ENCODE peak calls at places on chromosomes 7 and 10, in seven cellular contexts. S, V, O, I, P, B and Q are unnamed samples.

GRCh38 chr7:73882060-73882428 is 21.1 kb downstream of the TMEM270 start:
- DNase-seq in S (no peak), V (no peak), O (no peak), I (no peak), P (no peak), B (no peak), Q (no peak)

GRCh38 chr10:117168729-117169128 is 28.6 kb upstream of the KCNK18 start:
- DNase-seq in S (no peak), V (no peak), O (no peak), I (no peak), P (no peak), B (no peak), Q (no peak)

GRCh38 chr7:28685660-28686417 is 272.3 kb downstream of the TRIL start:
- DNase-seq in S (peak; percentile 99), V (no peak), O (peak; percentile 63), I (peak; percentile 93), P (no peak), B (peak; percentile 98), Q (no peak)

GRCh38 chr10:29649561-29650551 is 15.1 kb upstream of the SVIL start:
- DNase-seq in S (peak; percentile 90), V (no peak), O (no peak), I (no peak), P (no peak), B (no peak), Q (no peak)

GRCh38 chr7:18960735-18961134 is 156.7 kb downstream of the TWIST1 start:
- DNase-seq in S (no peak), V (no peak), O (no peak), I (no peak), P (no peak), B (no peak), Q (no peak)

GRCh38 chr7:48742046-48742445 is 182.3 kb upstream of the CDC14C start:
- DNase-seq in S (no peak), V (no peak), O (peak; percentile 81), I (no peak), P (no peak), B (no peak), Q (no peak)

GRCh38 chr10:75276029-75276872 is 40.5 kb upstream of the COMTD1 start:
- DNase-seq in S (no peak), V (no peak), O (no peak), I (no peak), P (no peak), B (no peak), Q (no peak)

GRCh38 chr10:115921795-115922194 is 351.2 kb downstream of the GFRA1 start:
- DNase-seq in S (peak; percentile 70), V (no peak), O (no peak), I (no peak), P (no peak), B (no peak), Q (no peak)

GRCh38 chr7:100418930-100419659 is 9.4 kb downstream of the ZCWPW1 start:
- DNase-seq in S (no peak), V (no peak), O (no peak), I (no peak), P (no peak), B (no peak), Q (no peak)

GRCh38 chr10:31582365-31583052 is 263.5 kb downstream of the ZEB1 start:
- DNase-seq in S (peak; percentile 39), V (no peak), O (no peak), I (no peak), P (no peak), B (no peak), Q (no peak)

GRCh38 chr7:79598351-79598750 is 144.9 kb upstream of the MAGI2 start:
- DNase-seq in S (no peak), V (no peak), O (peak; percentile 45), I (no peak), P (no peak), B (no peak), Q (no peak)

GRCh38 chr10:29843143-29843542 is 208.4 kb upstream of the SVIL start:
- DNase-seq in S (no peak), V (no peak), O (no peak), I (no peak), P (no peak), B (no peak), Q (no peak)

GRCh38 chr10:76432274-76433012 is 1001.0 kb downstream of the LRMDA start:
- DNase-seq in S (peak; percentile 56), V (no peak), O (no peak), I (no peak), P (no peak), B (no peak), Q (no peak)

GRCh38 chr10:123139521-123140163 is 3.9 kb downstream of the HMX3 start:
- DNase-seq in S (peak; percentile 33), V (no peak), O (no peak), I (no peak), P (no peak), B (no peak), Q (no peak)

GRCh38 chr7:90163534-90163933 is 9.3 kb downstream of the STEAP1 start:
- DNase-seq in S (no peak), V (no peak), O (no peak), I (no peak), P (no peak), B (no peak), Q (no peak)

GRCh38 chr7:66206116-66206908 is 1.2 kb downstream of the TPST1 start:
- DNase-seq in S (no peak), V (no peak), O (no peak), I (no peak), P (no peak), B (no peak), Q (no peak)

GRCh38 chr7:84970683-84971082 is 216.2 kb downstream of the SEMA3D start:
- DNase-seq in S (no peak), V (no peak), O (no peak), I (no peak), P (no peak), B (no peak), Q (no peak)

GRCh38 chr7:2440608-2441245 is 35.5 kb downstream of the GRIFIN start:
- DNase-seq in S (no peak), V (no peak), O (no peak), I (no peak), P (no peak), B (no peak), Q (no peak)

GRCh38 chr10:31242902-31243301 is 76.1 kb upstream of the ZEB1 start:
- DNase-seq in S (peak; percentile 93), V (peak; percentile 84), O (no peak), I (no peak), P (peak; percentile 2), B (peak; percentile 88), Q (peak; percentile 5)

GRCh38 chr7:39613577-39613976 is 9.8 kb upstream of the RALA start:
- DNase-seq in S (peak; percentile 68), V (no peak), O (no peak), I (no peak), P (no peak), B (peak; percentile 57), Q (no peak)

GRCh38 chr10:99484626-99485581 is 47.8 kb upstream of the NKX2-3 start:
- DNase-seq in S (no peak), V (no peak), O (no peak), I (no peak), P (no peak), B (no peak), Q (no peak)

GRCh38 chr10:818010-818409 is 113.5 kb downstream of the LARP4B start:
- DNase-seq in S (peak; percentile 42), V (no peak), O (no peak), I (no peak), P (no peak), B (no peak), Q (no peak)

GRCh38 chr10:27372095-27372494 is 131.5 kb upstream of the ACBD5 start:
- DNase-seq in S (no peak), V (no peak), O (no peak), I (no peak), P (no peak), B (no peak), Q (no peak)

GRCh38 chr7:53596230-53596629 is 560.8 kb downstream of the POM121L12 start:
- DNase-seq in S (peak; percentile 19), V (no peak), O (no peak), I (no peak), P (no peak), B (no peak), Q (no peak)

GRCh38 chr10:43931308-43931930 is 282.7 kb upstream of the ZNF32 start:
- DNase-seq in S (peak; percentile 71), V (no peak), O (no peak), I (no peak), P (no peak), B (peak; percentile 37), Q (no peak)

GRCh38 chr10:122407375-122408125 is 33.0 kb downstream of the PLEKHA1 start:
- DNase-seq in S (no peak), V (peak; percentile 79), O (no peak), I (peak; percentile 21), P (no peak), B (peak; percentile 24), Q (peak; percentile 40)

GRCh38 chr10:66783296-66783695 is 142.5 kb upstream of the LRRTM3 start:
- DNase-seq in S (peak; percentile 67), V (no peak), O (no peak), I (no peak), P (no peak), B (peak; percentile 49), Q (no peak)

GRCh38 chr10:90857635-90858488 is at the start of gene HTR7:
- DNase-seq in S (peak; percentile 47), V (peak; percentile 64), O (peak; percentile 62), I (peak; percentile 34), P (peak; percentile 56), B (no peak), Q (peak; percentile 49)

GRCh38 chr10:122494173-122494820 is 32.9 kb downstream of the HTRA1 start:
- DNase-seq in S (no peak), V (no peak), O (no peak), I (no peak), P (no peak), B (no peak), Q (no peak)

GRCh38 chr10:2817923-2818322 is 249.4 kb upstream of the PFKP start:
- DNase-seq in S (no peak), V (no peak), O (no peak), I (no peak), P (no peak), B (no peak), Q (no peak)

GRCh38 chr7:134693256-134693655 is 46.6 kb downstream of the BPGM start:
- DNase-seq in S (peak; percentile 94), V (peak; percentile 62), O (no peak), I (no peak), P (no peak), B (peak; percentile 88), Q (no peak)

GRCh38 chr10:103481974-103482531 is 3.0 kb upstream of the CALHM3 start:
- DNase-seq in S (peak; percentile 75), V (no peak), O (peak; percentile 6), I (no peak), P (peak; percentile 51), B (peak; percentile 26), Q (peak; percentile 45)

GRCh38 chr10:70191906-70192305 is 21.6 kb upstream of the SAR1A start:
- DNase-seq in S (peak; percentile 95), V (no peak), O (no peak), I (no peak), P (no peak), B (peak; percentile 88), Q (no peak)

GRCh38 chr10:127619550-127619949 is 70.4 kb downstream of the NPS start:
- DNase-seq in S (no peak), V (no peak), O (no peak), I (peak; percentile 75), P (no peak), B (no peak), Q (no peak)